ENCODE peak calls at places on chromosome 6, in four cellular contexts. F, Q, S and J are unnamed samples.

GRCh38 chr6:54283877-54284860 is 24.1 kb upstream of the TINAG start:
- DNase-seq in F (no peak), Q (no peak), S (no peak), J (peak)

GRCh38 chr6:1123976-1124375 is 187.9 kb upstream of the FOXQ1 start:
- DNase-seq in F (no peak), Q (no peak), S (peak), J (no peak)

GRCh38 chr6:3868544-3868943 is 19.4 kb downstream of the FAM50B start:
- DNase-seq in F (no peak), Q (peak), S (no peak), J (peak)

GRCh38 chr6:154868143-154868594 is 126.9 kb upstream of the TIAM2 start:
- DNase-seq in F (peak), Q (peak), S (no peak), J (peak)

GRCh38 chr6:72348926-72349325 is 272.9 kb upstream of the KCNQ5 start:
- DNase-seq in F (no peak), Q (no peak), S (no peak), J (peak)

GRCh38 chr6:3041606-3042005 is 26.7 kb upstream of the RIPK1 start:
- DNase-seq in F (no peak), Q (no peak), S (no peak), J (no peak)

GRCh38 chr6:140956567-140957306 is 1176.0 kb upstream of the GJE1 start:
- DNase-seq in F (no peak), Q (no peak), S (no peak), J (no peak)

GRCh38 chr6:31691564-31692108 is 10.8 kb upstream of the LY6G5C start:
- DNase-seq in F (no peak), Q (no peak), S (no peak), J (no peak)

GRCh38 chr6:107818272-107818671 is 5.8 kb downstream of the SCML4 start:
- DNase-seq in F (no peak), Q (no peak), S (no peak), J (no peak)

GRCh38 chr6:21159465-21159864 is 434.1 kb upstream of the SOX4 start:
- DNase-seq in F (peak), Q (no peak), S (no peak), J (no peak)

GRCh38 chr6:167493961-167494697 is 169.2 kb downstream of the TTLL2 start:
- DNase-seq in F (no peak), Q (peak), S (peak), J (no peak)
- H3K4me3 ChIP-seq in F (no peak), Q (no peak), S (no peak), J (no peak)

DNA sequence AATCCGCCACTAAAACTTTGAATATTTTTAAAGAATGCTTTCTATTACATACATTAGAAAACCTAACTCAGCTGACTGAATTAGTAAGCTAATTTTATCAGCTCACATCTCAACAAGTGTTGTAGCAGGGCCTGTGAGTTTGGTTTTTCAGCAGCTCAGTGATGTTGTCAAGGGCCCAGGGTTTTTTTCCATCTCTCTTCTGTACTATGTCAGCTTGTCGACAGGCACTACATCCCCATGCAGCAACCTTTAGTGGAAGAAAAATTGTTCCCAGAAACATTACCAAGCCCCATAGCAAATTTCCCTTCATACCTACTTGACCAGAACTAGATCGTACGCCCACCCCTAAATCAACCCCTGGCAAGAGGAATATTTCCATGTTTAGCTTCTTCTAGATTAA is 170.3 kb upstream of the TNFAIP3 start:
- DNase-seq in F (no peak), Q (no peak), S (no peak), J (no peak)
- H3K4me3 ChIP-seq in F (no peak), Q (no peak), S (no peak), J (no peak)

DNA sequence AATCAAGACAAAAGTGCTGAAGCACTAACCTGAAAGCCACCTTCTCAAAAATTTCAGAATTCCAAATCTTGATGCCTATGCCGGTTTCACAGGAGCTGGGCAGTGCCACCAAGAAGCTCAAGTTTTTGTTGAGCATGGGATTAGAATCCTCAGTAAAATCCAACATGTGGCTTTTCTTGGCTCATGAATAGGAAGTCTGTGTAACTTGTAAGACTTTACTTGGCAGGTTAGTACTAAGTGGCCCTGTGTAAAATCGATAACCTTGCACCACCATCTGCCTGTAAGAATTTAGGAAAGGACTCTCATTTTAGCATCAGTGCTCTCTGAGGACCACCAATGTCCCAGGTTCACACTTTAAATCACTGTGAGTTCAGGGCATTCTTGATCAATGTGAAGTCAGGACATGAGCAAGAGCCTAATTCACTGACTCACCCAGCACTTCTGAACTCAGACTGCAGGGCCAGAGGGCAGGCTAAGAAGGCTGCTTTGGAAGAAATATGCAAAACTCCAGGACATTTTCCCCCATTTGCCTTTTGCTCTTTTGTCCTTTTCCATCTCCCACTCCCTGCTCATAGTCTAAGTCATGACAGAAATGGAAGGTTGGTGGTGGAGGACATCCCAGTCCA is 113.2 kb downstream of the EDN1 start:
- DNase-seq in F (no peak), Q (no peak), S (no peak), J (no peak)
- H3K4me3 ChIP-seq in F (no peak), Q (no peak), S (no peak), J (no peak)

GRCh38 chr6:48111143-48111506 is at the start of gene PTCHD4:
- DNase-seq in F (peak), Q (peak), S (no peak), J (peak)
- H3K4me3 ChIP-seq in F (peak), Q (peak), S (no peak), J (peak)